ENCODE peak calls at places on chromosomes 12 and 14, in five cellular contexts. N is hypothalamus, G is SK-N-DZ, V is iris pigment epithelial cell, M is amniotic epithelial cell. A is an unnamed sample.
A peak's percentile ranks its signal among the peaks of the same experiment; 100 is the strongest.

GRCh38 chr12:101018540-101018939 is 191.5 kb downstream of the SLC5A8 start:
- DNase-seq in N (no peak), M (peak; percentile 62), G (no peak), V (peak; percentile 96), A (no peak)

GRCh38 chr14:61343991-61344405 is 22.6 kb downstream of the PRKCH start:
- DNase-seq in N (no peak), V (no peak), M (no peak), G (no peak), A (no peak)

GRCh38 chr14:74988131-74988530 is 14.6 kb upstream of the EIF2B2 start:
- DNase-seq in G (no peak), N (no peak), V (peak; percentile 75), M (peak; percentile 53), A (peak; percentile 35)

GRCh38 chr12:6223545-6223944 is 23.3 kb downstream of the CD9 start:
- DNase-seq in M (no peak), G (no peak), V (no peak), N (no peak), A (no peak)

GRCh38 chr14:103816991-103817390 is 30.4 kb downstream of the PPP1R13B start:
- DNase-seq in M (no peak), G (peak; percentile 82), V (no peak), N (no peak), A (no peak)

GRCh38 chr12:3552726-3553045 is 61.7 kb downstream of the PRMT8 start:
- DNase-seq in M (no peak), N (no peak), G (no peak), V (no peak), A (no peak)

GRCh38 chr14:90518941-90519256 is 122.1 kb downstream of the CALM1 start:
- DNase-seq in G (peak; percentile 47), M (peak; percentile 13), V (peak; percentile 21), N (no peak), A (no peak)

GRCh38 chr14:105090493-105091334 is 25.5 kb upstream of the GPR132 start:
- DNase-seq in G (peak; percentile 72), V (peak; percentile 70), N (no peak), M (peak; percentile 62), A (peak; percentile 51)

GRCh38 chr14:56738020-56738419 is 72.3 kb downstream of the OTX2 start:
- DNase-seq in G (no peak), N (no peak), V (no peak), M (no peak), A (no peak)

GRCh38 chr12:988616-989015 is 2.4 kb upstream of the ERC1 start:
- DNase-seq in V (peak; percentile 43), G (no peak), M (peak; percentile 65), N (no peak), A (no peak)

GRCh38 chr14:24171422-24172260 is at the start of gene REC8:
- DNase-seq in N (peak; percentile 95), V (peak; percentile 100), G (peak; percentile 99), M (peak; percentile 99), A (peak; percentile 98)

GRCh38 chr12:50537538-50537919 is 32.7 kb downstream of the DIP2B start:
- DNase-seq in G (no peak), N (no peak), V (peak; percentile 65), M (peak; percentile 77), A (no peak)

GRCh38 chr14:69008411-69008810 is 29.3 kb upstream of the ACTN1 start:
- DNase-seq in G (no peak), V (peak; percentile 59), M (no peak), N (no peak), A (no peak)

GRCh38 chr14:90383731-90384542 is 12.9 kb upstream of the CALM1 start:
- DNase-seq in G (peak; percentile 39), N (no peak), M (peak; percentile 61), V (peak; percentile 64), A (peak; percentile 95)

GRCh38 chr14:54652188-54652889 is 85.4 kb downstream of the SAMD4A start:
- DNase-seq in G (no peak), N (no peak), V (peak; percentile 100), M (peak; percentile 99), A (no peak)

GRCh38 chr12:101407054-101407437 is 526 bp downstream of the ARL1 start:
- DNase-seq in M (no peak), N (no peak), V (peak; percentile 69), G (no peak), A (no peak)

GRCh38 chr12:54287316-54288157 is 7.0 kb downstream of the HNRNPA1 start:
- DNase-seq in G (no peak), M (no peak), V (no peak), N (no peak), A (no peak)

GRCh38 chr14:45140661-45141187 is 5.0 kb downstream of the FANCM start:
- DNase-seq in N (no peak), M (no peak), G (no peak), V (no peak), A (no peak)

GRCh38 chr12:10667581-10667980 is 6.3 kb downstream of the STYK1 start:
- DNase-seq in M (no peak), G (no peak), V (no peak), N (no peak), A (no peak)

GRCh38 chr12:131673519-131674265 is 37.2 kb upstream of the SFSWAP start:
- DNase-seq in G (no peak), M (peak; percentile 7), N (no peak), V (peak; percentile 44), A (no peak)

GRCh38 chr12:52362118-52362726 is 5.1 kb downstream of the KRT85 start:
- DNase-seq in N (no peak), G (no peak), V (no peak), M (no peak), A (no peak)

GRCh38 chr12:30909088-30909688 is 17.4 kb upstream of the TSPAN11 start:
- DNase-seq in M (no peak), N (no peak), V (no peak), G (no peak), A (no peak)

GRCh38 chr14:91416744-91417133 is 881 bp downstream of the CCDC88C start:
- DNase-seq in G (no peak), M (no peak), V (no peak), N (no peak), A (no peak)

GRCh38 chr12:52351196-52352059 is 15.9 kb downstream of the KRT85 start:
- DNase-seq in V (no peak), N (peak; percentile 9), M (no peak), G (no peak), A (no peak)

GRCh38 chr12:3077572-3078081 is 448 bp downstream of the TSPAN9 start:
- DNase-seq in G (no peak), M (no peak), V (no peak), N (no peak), A (no peak)

A was measured in NCI-H187.